ENCODE peak calls at places on chromosomes 7 and 10, in six cellular contexts. V, M, I, B, U and R are unnamed samples.

GRCh38 chr7:123341102-123341501 is 141.3 kb upstream of the SLC13A1 start:
- DNase-seq in V (no peak), M (no peak), I (no peak), B (no peak), U (no peak), R (no peak)

GRCh38 chr7:115679976-115680375 is 350.6 kb downstream of the TFEC start:
- DNase-seq in V (peak), M (peak), I (no peak), B (peak), U (peak), R (peak)

GRCh38 chr10:72730462-72730861 is 38.5 kb downstream of the MCU start:
- DNase-seq in V (peak), M (no peak), I (no peak), B (no peak), U (peak), R (no peak)

GRCh38 chr7:33842141-33842540 is 63.2 kb upstream of the BMPER start:
- DNase-seq in V (no peak), M (no peak), I (no peak), B (no peak), U (no peak), R (no peak)

GRCh38 chr7:23696916-23697441 is 13.0 kb upstream of the STK31 start:
- DNase-seq in V (peak), M (peak), I (peak), B (peak), U (peak), R (peak)

GRCh38 chr7:12607134-12607533 is 36.6 kb downstream of the SCIN start:
- DNase-seq in V (no peak), M (no peak), I (no peak), B (no peak), U (peak), R (peak)

GRCh38 chr7:55144955-55145342 is 126.1 kb downstream of the EGFR start:
- DNase-seq in V (no peak), M (no peak), I (no peak), B (no peak), U (no peak), R (no peak)

GRCh38 chr10:85580585-85580984 is 786.0 kb downstream of the GRID1 start:
- DNase-seq in V (no peak), M (no peak), I (no peak), B (no peak), U (no peak), R (no peak)

GRCh38 chr10:72834183-72834825 is 59.2 kb upstream of the OIT3 start:
- DNase-seq in V (peak), M (peak), I (peak), B (peak), U (peak), R (peak)

GRCh38 chr7:41005381-41005901 is 697.4 kb downstream of the INHBA start:
- DNase-seq in V (peak), M (peak), I (no peak), B (no peak), U (peak), R (no peak)

GRCh38 chr10:75484717-75485116 is 53.3 kb downstream of the LRMDA start:
- DNase-seq in V (no peak), M (no peak), I (no peak), B (no peak), U (no peak), R (no peak)

GRCh38 chr7:100402241-100402640 is 26.3 kb downstream of the ZCWPW1 start:
- DNase-seq in V (no peak), M (no peak), I (no peak), B (no peak), U (no peak), R (no peak)

GRCh38 chr7:136897676-136898075 is 29.2 kb downstream of the CHRM2 start:
- DNase-seq in V (no peak), M (no peak), I (no peak), B (no peak), U (no peak), R (no peak)

GRCh38 chr10:55146032-55146431 is 345.0 kb upstream of the PCDH15 start:
- DNase-seq in V (peak), M (peak), I (no peak), B (no peak), U (no peak), R (no peak)

GRCh38 chr7:74587435-74588126 is 69.9 kb upstream of the GTF2I start:
- DNase-seq in V (peak), M (peak), I (no peak), B (peak), U (peak), R (peak)
- H3K4me3 ChIP-seq in V (no peak), M (no peak), I (no peak), B (no peak), U (no peak), R (peak)

GRCh38 chr10:119620771-119621384 is 24.1 kb upstream of the TIAL1 start:
- DNase-seq in V (no peak), M (peak), I (no peak), B (no peak), U (no peak), R (no peak)

GRCh38 chr10:119625570-119626280 is 25.5 kb upstream of the BAG3 start:
- DNase-seq in V (no peak), M (no peak), I (no peak), B (no peak), U (no peak), R (no peak)

GRCh38 chr10:119616879-119617580 is 20.3 kb upstream of the TIAL1 start:
- DNase-seq in V (peak), M (peak), I (peak), B (peak), U (peak), R (no peak)

GRCh38 chr10:119619215-119619614 is 22.5 kb upstream of the TIAL1 start:
- DNase-seq in V (no peak), M (no peak), I (no peak), B (no peak), U (no peak), R (no peak)

DNA sequence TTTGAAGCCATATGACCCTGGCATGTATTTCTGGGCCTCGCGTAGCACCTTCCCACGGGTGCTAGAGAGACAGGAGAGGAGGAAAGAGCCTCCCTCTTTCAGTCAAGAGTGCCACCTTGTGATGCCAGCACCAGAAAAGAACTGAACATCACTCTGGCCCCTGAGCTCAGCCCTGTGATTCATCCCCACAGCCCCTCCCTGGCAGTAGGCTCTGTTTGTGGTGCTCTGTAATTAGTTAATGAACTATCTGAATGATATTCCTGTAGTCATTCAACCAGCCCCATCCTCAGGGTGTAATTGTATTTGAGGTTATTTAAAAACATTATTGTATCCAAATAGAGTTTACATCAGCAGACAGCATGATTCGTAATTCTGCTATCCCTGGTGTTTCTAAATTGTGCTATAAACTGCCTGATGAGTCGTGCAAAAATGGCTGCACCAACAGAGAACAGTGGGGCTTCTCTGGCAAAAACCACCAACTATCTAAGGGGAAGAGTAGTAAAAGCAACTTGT is 23.5 kb upstream of the TIAL1 start:
- DNase-seq in V (peak), M (peak), I (no peak), B (no peak), U (peak), R (no peak)
- H3K4me3 ChIP-seq in V (no peak), M (no peak), I (no peak), B (no peak), U (no peak), R (no peak)

GRCh38 chr10:34740321-34740720 is 74.8 kb downstream of the PARD3 start:
- DNase-seq in V (no peak), M (no peak), I (no peak), B (no peak), U (no peak), R (no peak)
- H3K4me3 ChIP-seq in V (peak), M (peak), I (no peak), B (peak), U (peak), R (no peak)

GRCh38 chr7:129146237-129146979 is 1.9 kb downstream of the TSPAN33 start:
- DNase-seq in V (no peak), M (no peak), I (no peak), B (no peak), U (no peak), R (peak)

GRCh38 chr7:129144095-129144833 is at the start of gene TSPAN33:
- DNase-seq in V (peak), M (peak), I (peak), B (peak), U (peak), R (peak)

GRCh38 chr7:129147723-129148122 is 3.2 kb downstream of the TSPAN33 start:
- DNase-seq in V (no peak), M (no peak), I (no peak), B (no peak), U (no peak), R (peak)

GRCh38 chr7:129143724-129144094 is 798 bp upstream of the TSPAN33 start:
- DNase-seq in V (no peak), M (no peak), I (no peak), B (no peak), U (no peak), R (no peak)

GRCh38 chr7:129144834-129145668 is 544 bp downstream of the TSPAN33 start:
- DNase-seq in V (no peak), M (no peak), I (no peak), B (no peak), U (no peak), R (peak)
- H3K4me3 ChIP-seq in V (peak), M (peak), I (peak), B (peak), U (no peak), R (peak)

DNA sequence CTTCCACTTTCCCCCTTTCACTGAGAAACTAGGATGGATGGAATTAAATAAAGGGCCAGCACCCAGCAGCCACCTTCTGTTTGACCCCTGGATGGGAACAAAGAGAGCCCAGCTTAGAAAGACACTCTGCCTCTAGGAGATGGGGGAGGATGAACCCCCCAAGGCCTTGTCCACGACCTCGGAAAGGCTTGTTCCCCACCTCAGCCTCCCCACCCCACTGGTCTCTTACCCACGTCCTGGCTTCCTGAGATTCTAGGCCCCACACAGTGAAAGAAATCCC is 9.7 kb downstream of the ITPRIP start:
- DNase-seq in V (no peak), M (no peak), I (no peak), B (no peak), U (no peak), R (no peak)
- H3K4me3 ChIP-seq in V (peak), M (peak), I (no peak), B (no peak), U (peak), R (no peak)

GRCh38 chr7:90777075-90777864 is 181.1 kb downstream of the CDK14 start:
- DNase-seq in V (peak), M (no peak), I (no peak), B (no peak), U (no peak), R (peak)
- H3K4me3 ChIP-seq in V (no peak), M (no peak), I (no peak), B (no peak), U (no peak), R (peak)

GRCh38 chr10:30818010-30818660 is 188.6 kb upstream of the LYZL2 start:
- DNase-seq in V (peak), M (peak), I (no peak), B (no peak), U (peak), R (peak)

GRCh38 chr10:30818854-30819253 is 189.3 kb upstream of the LYZL2 start:
- DNase-seq in V (no peak), M (peak), I (no peak), B (no peak), U (peak), R (no peak)

GRCh38 chr10:30821269-30821993 is 191.9 kb upstream of the LYZL2 start:
- DNase-seq in V (no peak), M (no peak), I (no peak), B (no peak), U (peak), R (no peak)

GRCh38 chr10:30820282-30820991 is 190.9 kb upstream of the LYZL2 start:
- DNase-seq in V (peak), M (peak), I (no peak), B (no peak), U (peak), R (no peak)

DNA sequence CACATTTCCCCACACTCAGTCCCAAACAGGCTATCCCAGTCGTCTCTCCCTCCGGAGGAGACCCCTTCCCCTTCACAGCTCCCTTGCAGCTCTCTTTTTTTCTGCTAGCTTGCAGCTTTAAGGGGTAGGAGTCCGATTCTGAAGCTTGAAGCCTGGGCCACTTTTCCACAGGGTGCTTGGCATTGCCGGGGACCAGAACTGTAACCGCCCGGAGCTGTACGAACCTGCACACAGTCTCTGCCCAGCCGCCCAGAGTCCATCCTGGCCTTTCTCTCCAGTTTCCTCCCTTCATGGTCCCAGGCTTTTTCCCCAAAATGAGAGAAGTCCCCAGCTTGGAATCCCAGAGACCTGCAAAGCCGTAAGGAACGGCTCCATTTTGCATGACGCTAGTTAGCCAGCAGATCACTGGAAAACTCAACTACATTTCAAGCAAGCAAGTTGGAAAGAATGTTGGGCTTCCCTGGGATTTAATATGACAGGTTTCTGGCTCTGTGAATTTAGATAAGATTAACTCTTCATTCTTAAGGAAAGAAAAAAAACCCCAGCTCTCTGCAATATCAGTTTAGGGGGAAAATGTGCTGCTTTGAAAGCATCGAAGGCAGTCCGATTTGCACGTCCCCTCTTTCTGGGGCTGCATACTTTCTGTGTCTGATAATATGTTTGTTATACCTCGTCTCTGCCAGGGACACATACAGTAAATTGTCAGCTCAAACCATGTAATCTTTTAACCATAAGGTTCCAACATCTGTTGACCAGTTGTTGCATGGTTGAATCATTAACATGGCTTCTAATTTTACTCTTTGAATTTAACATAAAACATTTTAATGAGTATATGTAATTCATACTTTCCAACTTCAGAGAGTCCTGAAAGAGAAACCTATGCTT is 190.0 kb upstream of the LYZL2 start:
- DNase-seq in V (peak), M (peak), I (no peak), B (no peak), U (peak), R (no peak)
- H3K4me3 ChIP-seq in V (no peak), M (peak), I (no peak), B (no peak), U (peak), R (no peak)

DNA sequence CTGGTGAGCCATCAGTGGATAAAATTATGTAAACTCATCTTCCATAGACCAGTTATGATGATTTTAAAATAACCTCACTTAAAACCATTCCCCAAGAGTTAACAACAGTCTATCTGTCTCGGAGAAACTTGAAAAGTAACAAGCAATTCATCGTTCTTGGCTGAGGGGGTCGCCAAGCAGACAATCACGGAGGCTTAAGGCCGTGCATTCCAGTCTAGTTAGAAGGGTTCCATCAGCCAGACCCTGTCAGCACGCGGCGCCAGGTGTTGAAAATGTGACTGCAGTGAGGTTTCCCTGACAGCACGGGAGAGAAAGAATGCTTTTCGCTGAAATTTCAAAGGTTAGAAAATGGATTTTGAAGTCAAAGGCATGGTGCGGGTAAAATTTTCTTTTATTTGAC is 1025.0 kb upstream of the CELF2 start:
- DNase-seq in V (peak), M (peak), I (no peak), B (no peak), U (no peak), R (no peak)
- H3K4me3 ChIP-seq in V (no peak), M (no peak), I (no peak), B (no peak), U (no peak), R (no peak)